ENCODE peak calls at places on chromosomes 7 and 10, in seven cellular contexts. One of them, this sample, is unnamed.

GRCh38 chr7:81638216-81638615 is 131.6 kb downstream of the HGF start:
- DNase-seq in hepatocyte: no peak
- DNase-seq in gastrocnemius medialis: no peak
- DNase-seq in astrocyte: peak
- DNase-seq in ovary: no peak
- DNase-seq in IMR-90: peak
- DNase-seq in MM.1S: no peak
- DNase-seq in this sample: no peak

GRCh38 chr7:157994319-157994718 is 593.3 kb downstream of the PTPRN2 start:
- DNase-seq in hepatocyte: no peak
- DNase-seq in gastrocnemius medialis: no peak
- DNase-seq in astrocyte: no peak
- DNase-seq in ovary: no peak
- DNase-seq in IMR-90: no peak
- DNase-seq in MM.1S: no peak
- DNase-seq in this sample: no peak

GRCh38 chr7:47314728-47315601 is 266.9 kb downstream of the TNS3 start:
- DNase-seq in hepatocyte: no peak
- DNase-seq in gastrocnemius medialis: no peak
- DNase-seq in astrocyte: peak
- DNase-seq in ovary: peak
- DNase-seq in IMR-90: peak
- DNase-seq in MM.1S: no peak
- DNase-seq in this sample: no peak

GRCh38 chr10:103803941-103804340 is 51.4 kb downstream of the SH3PXD2A start:
- DNase-seq in hepatocyte: no peak
- DNase-seq in gastrocnemius medialis: no peak
- DNase-seq in astrocyte: no peak
- DNase-seq in ovary: no peak
- DNase-seq in IMR-90: no peak
- DNase-seq in MM.1S: no peak
- DNase-seq in this sample: no peak

GRCh38 chr10:131195116-131195515 is 116.4 kb downstream of the TCERG1L start:
- DNase-seq in hepatocyte: no peak
- DNase-seq in gastrocnemius medialis: no peak
- DNase-seq in astrocyte: no peak
- DNase-seq in ovary: no peak
- DNase-seq in IMR-90: no peak
- DNase-seq in MM.1S: no peak
- DNase-seq in this sample: no peak

GRCh38 chr10:613217-613616 is 76.3 kb downstream of the DIP2C start:
- DNase-seq in hepatocyte: peak
- DNase-seq in gastrocnemius medialis: no peak
- DNase-seq in astrocyte: no peak
- DNase-seq in ovary: no peak
- DNase-seq in IMR-90: no peak
- DNase-seq in MM.1S: no peak
- DNase-seq in this sample: no peak

GRCh38 chr10:46525177-46525823 is 31.2 kb downstream of the GPRIN2 start:
- DNase-seq in hepatocyte: no peak
- DNase-seq in gastrocnemius medialis: no peak
- DNase-seq in astrocyte: peak
- DNase-seq in ovary: no peak
- DNase-seq in IMR-90: peak
- DNase-seq in MM.1S: no peak
- DNase-seq in this sample: no peak

GRCh38 chr10:130777507-130778165 is 533.9 kb downstream of the TCERG1L start:
- DNase-seq in hepatocyte: no peak
- DNase-seq in gastrocnemius medialis: no peak
- DNase-seq in astrocyte: no peak
- DNase-seq in ovary: no peak
- DNase-seq in IMR-90: no peak
- DNase-seq in MM.1S: no peak
- DNase-seq in this sample: no peak

GRCh38 chr7:149027560-149028345 is 552 bp downstream of the PDIA4 start:
- DNase-seq in hepatocyte: peak
- DNase-seq in gastrocnemius medialis: no peak
- DNase-seq in astrocyte: peak
- DNase-seq in ovary: no peak
- DNase-seq in IMR-90: peak
- DNase-seq in MM.1S: peak
- DNase-seq in this sample: no peak

GRCh38 chr7:16644987-16645592 is 464 bp downstream of the ANKMY2 start:
- DNase-seq in hepatocyte: no peak
- DNase-seq in gastrocnemius medialis: peak
- DNase-seq in astrocyte: no peak
- DNase-seq in ovary: peak
- DNase-seq in IMR-90: no peak
- DNase-seq in MM.1S: no peak
- DNase-seq in this sample: peak

GRCh38 chr7:111532625-111533024 is 29.7 kb downstream of the IMMP2L start:
- DNase-seq in hepatocyte: no peak
- DNase-seq in gastrocnemius medialis: no peak
- DNase-seq in astrocyte: no peak
- DNase-seq in ovary: no peak
- DNase-seq in IMR-90: no peak
- DNase-seq in MM.1S: no peak
- DNase-seq in this sample: no peak

GRCh38 chr7:151809864-151810170 is 67.1 kb downstream of the PRKAG2 start:
- DNase-seq in hepatocyte: no peak
- DNase-seq in gastrocnemius medialis: no peak
- DNase-seq in astrocyte: no peak
- DNase-seq in ovary: no peak
- DNase-seq in IMR-90: no peak
- DNase-seq in MM.1S: no peak
- DNase-seq in this sample: no peak

GRCh38 chr7:108598858-108599257 is 29.2 kb downstream of the DNAJB9 start:
- DNase-seq in hepatocyte: no peak
- DNase-seq in gastrocnemius medialis: no peak
- DNase-seq in astrocyte: no peak
- DNase-seq in ovary: no peak
- DNase-seq in IMR-90: no peak
- DNase-seq in MM.1S: no peak
- DNase-seq in this sample: no peak

GRCh38 chr7:138663741-138664710 is 37.1 kb downstream of the SVOPL start:
- DNase-seq in hepatocyte: peak
- DNase-seq in gastrocnemius medialis: no peak
- DNase-seq in astrocyte: no peak
- DNase-seq in ovary: no peak
- DNase-seq in IMR-90: no peak
- DNase-seq in MM.1S: no peak
- DNase-seq in this sample: no peak

GRCh38 chr7:33757563-33758165 is 147.7 kb upstream of the BMPER start:
- DNase-seq in hepatocyte: peak
- DNase-seq in gastrocnemius medialis: no peak
- DNase-seq in astrocyte: no peak
- DNase-seq in ovary: peak
- DNase-seq in IMR-90: peak
- DNase-seq in MM.1S: peak
- DNase-seq in this sample: peak

GRCh38 chr7:16669581-16669980 is 23.6 kb downstream of the BZW2 start:
- DNase-seq in hepatocyte: no peak
- DNase-seq in gastrocnemius medialis: no peak
- DNase-seq in astrocyte: peak
- DNase-seq in ovary: no peak
- DNase-seq in IMR-90: peak
- DNase-seq in MM.1S: no peak
- DNase-seq in this sample: no peak

GRCh38 chr10:86613905-86614304 is 40.4 kb upstream of the OPN4 start:
- DNase-seq in hepatocyte: no peak
- DNase-seq in gastrocnemius medialis: no peak
- DNase-seq in astrocyte: no peak
- DNase-seq in ovary: no peak
- DNase-seq in IMR-90: peak
- DNase-seq in MM.1S: no peak
- DNase-seq in this sample: no peak

GRCh38 chr10:18594574-18595156 is 56.7 kb downstream of the NSUN6 start:
- DNase-seq in hepatocyte: no peak
- DNase-seq in gastrocnemius medialis: no peak
- DNase-seq in astrocyte: no peak
- DNase-seq in ovary: no peak
- DNase-seq in IMR-90: no peak
- DNase-seq in MM.1S: no peak
- DNase-seq in this sample: no peak

GRCh38 chr10:119113805-119114732 is 10.2 kb downstream of the DENND10 start:
- DNase-seq in hepatocyte: peak
- DNase-seq in gastrocnemius medialis: no peak
- DNase-seq in astrocyte: peak
- DNase-seq in ovary: no peak
- DNase-seq in IMR-90: peak
- DNase-seq in MM.1S: no peak
- DNase-seq in this sample: no peak

GRCh38 chr7:47638679-47639306 is 56.9 kb upstream of the TNS3 start:
- DNase-seq in hepatocyte: peak
- DNase-seq in gastrocnemius medialis: no peak
- DNase-seq in astrocyte: peak
- DNase-seq in ovary: peak
- DNase-seq in IMR-90: peak
- DNase-seq in MM.1S: no peak
- DNase-seq in this sample: peak

GRCh38 chr10:14876764-14877163 is 1.9 kb upstream of the SUV39H2 start:
- DNase-seq in hepatocyte: no peak
- DNase-seq in gastrocnemius medialis: peak
- DNase-seq in astrocyte: no peak
- DNase-seq in ovary: no peak
- DNase-seq in IMR-90: no peak
- DNase-seq in MM.1S: no peak
- DNase-seq in this sample: no peak

GRCh38 chr7:27619492-27619891 is 43.2 kb downstream of the HIBADH start:
- DNase-seq in hepatocyte: no peak
- DNase-seq in gastrocnemius medialis: no peak
- DNase-seq in astrocyte: no peak
- DNase-seq in ovary: no peak
- DNase-seq in IMR-90: no peak
- DNase-seq in MM.1S: no peak
- DNase-seq in this sample: no peak

DNA sequence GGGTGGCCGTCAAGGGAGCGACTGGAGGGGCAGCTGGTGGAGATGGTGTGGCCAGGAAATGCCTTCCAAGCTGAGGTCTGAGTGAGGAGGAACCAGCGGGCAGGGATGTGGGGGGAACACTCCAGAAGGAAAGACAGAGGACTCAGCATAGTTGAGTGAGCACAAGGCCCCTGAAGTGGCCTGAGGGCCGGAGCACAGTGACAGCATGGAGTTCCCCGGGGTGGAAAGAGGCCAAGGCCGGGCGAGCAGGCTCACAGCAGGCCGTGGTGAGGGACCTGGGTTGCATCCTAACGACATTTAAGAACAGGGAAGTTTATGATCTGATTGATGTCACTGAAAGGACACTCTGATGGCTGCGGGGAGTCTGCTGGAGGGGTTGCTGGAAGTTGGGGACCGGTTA is 48.0 kb downstream of the HTRA1 start:
- DNase-seq in hepatocyte: no peak
- DNase-seq in gastrocnemius medialis: no peak
- DNase-seq in astrocyte: no peak
- DNase-seq in ovary: no peak
- DNase-seq in IMR-90: no peak
- DNase-seq in MM.1S: no peak
- DNase-seq in this sample: no peak
- H3K27ac ChIP-seq in hepatocyte: no peak
- H3K27ac ChIP-seq in gastrocnemius medialis: no peak
- H3K27ac ChIP-seq in astrocyte: no peak
- H3K27ac ChIP-seq in ovary: no peak
- H3K27ac ChIP-seq in IMR-90: no peak
- H3K27ac ChIP-seq in MM.1S: no peak
- H3K27ac ChIP-seq in this sample: no peak

GRCh38 chr10:117439243-117439912 is 64.1 kb upstream of the PDZD8 start:
- DNase-seq in hepatocyte: peak
- DNase-seq in gastrocnemius medialis: peak
- DNase-seq in astrocyte: peak
- DNase-seq in ovary: peak
- DNase-seq in IMR-90: peak
- DNase-seq in MM.1S: no peak
- DNase-seq in this sample: peak
- H3K27ac ChIP-seq in hepatocyte: no peak
- H3K27ac ChIP-seq in gastrocnemius medialis: peak
- H3K27ac ChIP-seq in astrocyte: no peak
- H3K27ac ChIP-seq in ovary: no peak
- H3K27ac ChIP-seq in IMR-90: no peak
- H3K27ac ChIP-seq in MM.1S: no peak
- H3K27ac ChIP-seq in this sample: no peak

GRCh38 chr10:97485647-97486281 is 12.5 kb downstream of the MMS19 start:
- DNase-seq in hepatocyte: no peak
- DNase-seq in gastrocnemius medialis: no peak
- DNase-seq in astrocyte: no peak
- DNase-seq in ovary: no peak
- DNase-seq in IMR-90: no peak
- DNase-seq in MM.1S: no peak
- DNase-seq in this sample: no peak

GRCh38 chr10:97479939-97480338 is 18.3 kb downstream of the MMS19 start:
- DNase-seq in hepatocyte: no peak
- DNase-seq in gastrocnemius medialis: no peak
- DNase-seq in astrocyte: no peak
- DNase-seq in ovary: no peak
- DNase-seq in IMR-90: no peak
- DNase-seq in MM.1S: no peak
- DNase-seq in this sample: no peak

GRCh38 chr10:97481071-97481470 is 17.2 kb downstream of the MMS19 start:
- DNase-seq in hepatocyte: no peak
- DNase-seq in gastrocnemius medialis: no peak
- DNase-seq in astrocyte: no peak
- DNase-seq in ovary: no peak
- DNase-seq in IMR-90: peak
- DNase-seq in MM.1S: no peak
- DNase-seq in this sample: no peak

DNA sequence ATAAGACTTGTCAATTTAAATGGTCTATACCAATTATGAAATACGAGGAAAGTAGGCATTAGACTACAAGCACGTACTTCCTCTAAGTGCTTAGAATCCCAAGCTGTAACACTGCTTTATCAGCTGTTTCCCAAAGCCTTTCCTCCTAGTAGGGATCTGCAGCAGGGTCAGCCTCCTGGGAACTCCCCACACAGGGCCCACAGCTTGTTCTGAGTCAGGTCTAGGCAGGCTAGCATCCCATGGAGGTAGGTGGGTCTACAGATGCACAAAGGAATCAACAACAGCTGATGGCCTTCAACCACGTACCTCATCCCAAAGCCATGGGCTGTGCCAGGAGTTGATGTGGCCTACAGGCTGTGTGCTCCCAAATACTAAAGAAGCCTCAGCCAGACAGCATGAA is 14.7 kb downstream of the MMS19 start:
- DNase-seq in hepatocyte: no peak
- DNase-seq in gastrocnemius medialis: no peak
- DNase-seq in astrocyte: no peak
- DNase-seq in ovary: no peak
- DNase-seq in IMR-90: peak
- DNase-seq in MM.1S: no peak
- DNase-seq in this sample: no peak
- H3K27ac ChIP-seq in hepatocyte: no peak
- H3K27ac ChIP-seq in gastrocnemius medialis: no peak
- H3K27ac ChIP-seq in astrocyte: no peak
- H3K27ac ChIP-seq in ovary: no peak
- H3K27ac ChIP-seq in IMR-90: no peak
- H3K27ac ChIP-seq in MM.1S: no peak
- H3K27ac ChIP-seq in this sample: no peak

GRCh38 chr7:103010220-103010607 is 64.4 kb downstream of the FBXL13 start:
- DNase-seq in hepatocyte: no peak
- DNase-seq in gastrocnemius medialis: no peak
- DNase-seq in astrocyte: no peak
- DNase-seq in ovary: no peak
- DNase-seq in IMR-90: no peak
- DNase-seq in MM.1S: peak
- DNase-seq in this sample: no peak

GRCh38 chr7:103009466-103010219 is 65.0 kb downstream of the FBXL13 start:
- DNase-seq in hepatocyte: no peak
- DNase-seq in gastrocnemius medialis: no peak
- DNase-seq in astrocyte: no peak
- DNase-seq in ovary: no peak
- DNase-seq in IMR-90: no peak
- DNase-seq in MM.1S: peak
- DNase-seq in this sample: no peak

GRCh38 chr7:103011650-103012049 is 62.9 kb downstream of the FBXL13 start:
- DNase-seq in hepatocyte: no peak
- DNase-seq in gastrocnemius medialis: no peak
- DNase-seq in astrocyte: peak
- DNase-seq in ovary: no peak
- DNase-seq in IMR-90: peak
- DNase-seq in MM.1S: no peak
- DNase-seq in this sample: no peak
- H3K27ac ChIP-seq in hepatocyte: no peak
- H3K27ac ChIP-seq in gastrocnemius medialis: no peak
- H3K27ac ChIP-seq in astrocyte: no peak
- H3K27ac ChIP-seq in ovary: peak
- H3K27ac ChIP-seq in IMR-90: no peak
- H3K27ac ChIP-seq in MM.1S: no peak
- H3K27ac ChIP-seq in this sample: no peak